ENCODE peak calls at places on chromosomes 11 and 22, in nine cellular contexts. One of them, this sample, is unnamed.

GRCh38 chr11:29395555-29396072 is 621.2 kb downstream of the KCNA4 start:
- DNase-seq in right lobe of liver: no peak
- DNase-seq in H9: no peak
- DNase-seq in GM12865: peak; percentile 14
- DNase-seq in fibroblast of the aortic adventitia: no peak
- DNase-seq in tibial nerve: no peak
- DNase-seq in epithelial cell of esophagus: no peak
- DNase-seq in fibroblast of pulmonary artery: no peak
- DNase-seq in lower lobe of right lung: no peak
- DNase-seq in this sample: no peak

GRCh38 chr11:108237058-108237481 is 14.2 kb downstream of the ATM start:
- DNase-seq in right lobe of liver: no peak
- DNase-seq in H9: no peak
- DNase-seq in GM12865: peak; percentile 32
- DNase-seq in fibroblast of the aortic adventitia: no peak
- DNase-seq in tibial nerve: no peak
- DNase-seq in epithelial cell of esophagus: no peak
- DNase-seq in fibroblast of pulmonary artery: no peak
- DNase-seq in lower lobe of right lung: no peak
- DNase-seq in this sample: no peak

GRCh38 chr22:19986410-19987341 is 29.9 kb downstream of the ARVCF start:
- DNase-seq in right lobe of liver: peak; percentile 86
- DNase-seq in H9: peak; percentile 82
- DNase-seq in GM12865: peak; percentile 73
- DNase-seq in fibroblast of the aortic adventitia: peak; percentile 56
- DNase-seq in tibial nerve: peak; percentile 59
- DNase-seq in epithelial cell of esophagus: peak; percentile 81
- DNase-seq in fibroblast of pulmonary artery: peak; percentile 71
- DNase-seq in lower lobe of right lung: peak; percentile 85
- DNase-seq in this sample: peak; percentile 76

GRCh38 chr22:26330971-26331625 is 98.0 kb upstream of the ASPHD2 start:
- DNase-seq in right lobe of liver: peak; percentile 28
- DNase-seq in H9: peak; percentile 84
- DNase-seq in GM12865: peak; percentile 67
- DNase-seq in fibroblast of the aortic adventitia: peak; percentile 38
- DNase-seq in tibial nerve: peak; percentile 40
- DNase-seq in epithelial cell of esophagus: peak; percentile 71
- DNase-seq in fibroblast of pulmonary artery: peak; percentile 50
- DNase-seq in lower lobe of right lung: no peak
- DNase-seq in this sample: peak; percentile 56

GRCh38 chr11:118996926-118997626 is 862 bp upstream of the CENATAC start:
- DNase-seq in right lobe of liver: no peak
- DNase-seq in H9: peak; percentile 40
- DNase-seq in GM12865: peak; percentile 78
- DNase-seq in fibroblast of the aortic adventitia: peak; percentile 40
- DNase-seq in tibial nerve: no peak
- DNase-seq in epithelial cell of esophagus: peak; percentile 28
- DNase-seq in fibroblast of pulmonary artery: peak; percentile 41
- DNase-seq in lower lobe of right lung: no peak
- DNase-seq in this sample: no peak

GRCh38 chr11:109521571-109522086 is 99.6 kb downstream of the C11orf87 start:
- DNase-seq in right lobe of liver: no peak
- DNase-seq in H9: no peak
- DNase-seq in GM12865: no peak
- DNase-seq in fibroblast of the aortic adventitia: no peak
- DNase-seq in tibial nerve: no peak
- DNase-seq in epithelial cell of esophagus: peak; percentile 55
- DNase-seq in fibroblast of pulmonary artery: no peak
- DNase-seq in lower lobe of right lung: no peak
- DNase-seq in this sample: no peak

GRCh38 chr11:86174101-86175046 is 70.2 kb upstream of the EED start:
- DNase-seq in right lobe of liver: peak; percentile 86
- DNase-seq in H9: no peak
- DNase-seq in GM12865: no peak
- DNase-seq in fibroblast of the aortic adventitia: peak; percentile 100
- DNase-seq in tibial nerve: peak; percentile 64
- DNase-seq in epithelial cell of esophagus: peak; percentile 88
- DNase-seq in fibroblast of pulmonary artery: peak; percentile 99
- DNase-seq in lower lobe of right lung: no peak
- DNase-seq in this sample: peak; percentile 99

GRCh38 chr22:50245214-50246072 is 620 bp upstream of the TUBGCP6 start:
- DNase-seq in right lobe of liver: no peak
- DNase-seq in H9: no peak
- DNase-seq in GM12865: no peak
- DNase-seq in fibroblast of the aortic adventitia: no peak
- DNase-seq in tibial nerve: no peak
- DNase-seq in epithelial cell of esophagus: peak; percentile 48
- DNase-seq in fibroblast of pulmonary artery: no peak
- DNase-seq in lower lobe of right lung: no peak
- DNase-seq in this sample: no peak

GRCh38 chr11:113446938-113447337 is 28.3 kb downstream of the DRD2 start:
- DNase-seq in right lobe of liver: no peak
- DNase-seq in H9: no peak
- DNase-seq in GM12865: no peak
- DNase-seq in fibroblast of the aortic adventitia: no peak
- DNase-seq in tibial nerve: no peak
- DNase-seq in epithelial cell of esophagus: peak; percentile 99
- DNase-seq in fibroblast of pulmonary artery: no peak
- DNase-seq in lower lobe of right lung: no peak
- DNase-seq in this sample: no peak

GRCh38 chr11:132125855-132126841 is 755.7 kb downstream of the NTM start:
- DNase-seq in right lobe of liver: no peak
- DNase-seq in H9: peak; percentile 45
- DNase-seq in GM12865: peak; percentile 24
- DNase-seq in fibroblast of the aortic adventitia: peak; percentile 51
- DNase-seq in tibial nerve: peak; percentile 25
- DNase-seq in epithelial cell of esophagus: peak; percentile 27
- DNase-seq in fibroblast of pulmonary artery: peak; percentile 56
- DNase-seq in lower lobe of right lung: no peak
- DNase-seq in this sample: peak; percentile 39

GRCh38 chr11:132123449-132123848 is 753.0 kb downstream of the NTM start:
- DNase-seq in right lobe of liver: no peak
- DNase-seq in H9: peak; percentile 46
- DNase-seq in GM12865: no peak
- DNase-seq in fibroblast of the aortic adventitia: no peak
- DNase-seq in tibial nerve: no peak
- DNase-seq in epithelial cell of esophagus: no peak
- DNase-seq in fibroblast of pulmonary artery: no peak
- DNase-seq in lower lobe of right lung: no peak
- DNase-seq in this sample: no peak

GRCh38 chr11:132126973-132127900 is 756.8 kb downstream of the NTM start:
- DNase-seq in right lobe of liver: peak; percentile 28
- DNase-seq in H9: peak; percentile 37
- DNase-seq in GM12865: peak; percentile 22
- DNase-seq in fibroblast of the aortic adventitia: peak; percentile 98
- DNase-seq in tibial nerve: peak; percentile 93
- DNase-seq in epithelial cell of esophagus: peak; percentile 57
- DNase-seq in fibroblast of pulmonary artery: peak; percentile 93
- DNase-seq in lower lobe of right lung: no peak
- DNase-seq in this sample: peak; percentile 94

GRCh38 chr11:132122701-132123100 is 752.3 kb downstream of the NTM start:
- DNase-seq in right lobe of liver: no peak
- DNase-seq in H9: no peak
- DNase-seq in GM12865: no peak
- DNase-seq in fibroblast of the aortic adventitia: peak; percentile 26
- DNase-seq in tibial nerve: no peak
- DNase-seq in epithelial cell of esophagus: no peak
- DNase-seq in fibroblast of pulmonary artery: no peak
- DNase-seq in lower lobe of right lung: no peak
- DNase-seq in this sample: no peak

GRCh38 chr11:132123854-132124835 is 753.7 kb downstream of the NTM start:
- DNase-seq in right lobe of liver: no peak
- DNase-seq in H9: peak; percentile 37
- DNase-seq in GM12865: peak; percentile 48
- DNase-seq in fibroblast of the aortic adventitia: no peak
- DNase-seq in tibial nerve: no peak
- DNase-seq in epithelial cell of esophagus: no peak
- DNase-seq in fibroblast of pulmonary artery: no peak
- DNase-seq in lower lobe of right lung: no peak
- DNase-seq in this sample: no peak
- TF ChIP-seq CTCF in right lobe of liver: no peak
- TF ChIP-seq CTCF in H9: peak; percentile 62
- TF ChIP-seq CTCF in GM12865: peak; percentile 6
- TF ChIP-seq CTCF in fibroblast of the aortic adventitia: no peak
- TF ChIP-seq CTCF in tibial nerve: no peak
- TF ChIP-seq CTCF in epithelial cell of esophagus: peak; percentile 13
- TF ChIP-seq CTCF in fibroblast of pulmonary artery: no peak
- TF ChIP-seq CTCF in lower lobe of right lung: no peak
- TF ChIP-seq CTCF in this sample: peak; percentile 13

GRCh38 chr22:43228863-43229262 is 41.9 kb upstream of the TTLL12 start:
- DNase-seq in right lobe of liver: no peak
- DNase-seq in H9: peak; percentile 42
- DNase-seq in GM12865: no peak
- DNase-seq in fibroblast of the aortic adventitia: no peak
- DNase-seq in tibial nerve: no peak
- DNase-seq in epithelial cell of esophagus: no peak
- DNase-seq in fibroblast of pulmonary artery: no peak
- DNase-seq in lower lobe of right lung: no peak
- DNase-seq in this sample: no peak

GRCh38 chr22:43228330-43228729 is 41.4 kb upstream of the TTLL12 start:
- DNase-seq in right lobe of liver: no peak
- DNase-seq in H9: peak; percentile 82
- DNase-seq in GM12865: peak; percentile 31
- DNase-seq in fibroblast of the aortic adventitia: peak; percentile 16
- DNase-seq in tibial nerve: no peak
- DNase-seq in epithelial cell of esophagus: peak; percentile 33
- DNase-seq in fibroblast of pulmonary artery: peak; percentile 35
- DNase-seq in lower lobe of right lung: no peak
- DNase-seq in this sample: peak; percentile 31

GRCh38 chr22:43225609-43226008 is 38.7 kb upstream of the TTLL12 start:
- DNase-seq in right lobe of liver: no peak
- DNase-seq in H9: no peak
- DNase-seq in GM12865: no peak
- DNase-seq in fibroblast of the aortic adventitia: no peak
- DNase-seq in tibial nerve: no peak
- DNase-seq in epithelial cell of esophagus: no peak
- DNase-seq in fibroblast of pulmonary artery: no peak
- DNase-seq in lower lobe of right lung: no peak
- DNase-seq in this sample: no peak

GRCh38 chr22:43227231-43227630 is 40.3 kb upstream of the TTLL12 start:
- DNase-seq in right lobe of liver: no peak
- DNase-seq in H9: no peak
- DNase-seq in GM12865: no peak
- DNase-seq in fibroblast of the aortic adventitia: no peak
- DNase-seq in tibial nerve: no peak
- DNase-seq in epithelial cell of esophagus: no peak
- DNase-seq in fibroblast of pulmonary artery: no peak
- DNase-seq in lower lobe of right lung: no peak
- DNase-seq in this sample: no peak

GRCh38 chr22:43226368-43226979 is 39.5 kb upstream of the TTLL12 start:
- DNase-seq in right lobe of liver: no peak
- DNase-seq in H9: peak; percentile 86
- DNase-seq in GM12865: no peak
- DNase-seq in fibroblast of the aortic adventitia: no peak
- DNase-seq in tibial nerve: no peak
- DNase-seq in epithelial cell of esophagus: no peak
- DNase-seq in fibroblast of pulmonary artery: peak; percentile 11
- DNase-seq in lower lobe of right lung: no peak
- DNase-seq in this sample: no peak
- TF ChIP-seq CTCF in right lobe of liver: no peak
- TF ChIP-seq CTCF in H9: peak; percentile 41
- TF ChIP-seq CTCF in GM12865: no peak
- TF ChIP-seq CTCF in fibroblast of the aortic adventitia: no peak
- TF ChIP-seq CTCF in tibial nerve: no peak
- TF ChIP-seq CTCF in epithelial cell of esophagus: no peak
- TF ChIP-seq CTCF in fibroblast of pulmonary artery: no peak
- TF ChIP-seq CTCF in lower lobe of right lung: no peak
- TF ChIP-seq CTCF in this sample: no peak

GRCh38 chr22:36405671-36406070 is 17.9 kb upstream of the MYH9 start:
- DNase-seq in right lobe of liver: no peak
- DNase-seq in H9: no peak
- DNase-seq in GM12865: peak; percentile 59
- DNase-seq in fibroblast of the aortic adventitia: no peak
- DNase-seq in tibial nerve: no peak
- DNase-seq in epithelial cell of esophagus: peak; percentile 60
- DNase-seq in fibroblast of pulmonary artery: peak; percentile 61
- DNase-seq in lower lobe of right lung: peak; percentile 80
- DNase-seq in this sample: peak; percentile 44
- TF ChIP-seq CTCF in right lobe of liver: no peak
- TF ChIP-seq CTCF in H9: no peak
- TF ChIP-seq CTCF in GM12865: no peak
- TF ChIP-seq CTCF in fibroblast of the aortic adventitia: no peak
- TF ChIP-seq CTCF in tibial nerve: no peak
- TF ChIP-seq CTCF in epithelial cell of esophagus: peak; percentile 18
- TF ChIP-seq CTCF in fibroblast of pulmonary artery: no peak
- TF ChIP-seq CTCF in lower lobe of right lung: no peak
- TF ChIP-seq CTCF in this sample: no peak

DNA sequence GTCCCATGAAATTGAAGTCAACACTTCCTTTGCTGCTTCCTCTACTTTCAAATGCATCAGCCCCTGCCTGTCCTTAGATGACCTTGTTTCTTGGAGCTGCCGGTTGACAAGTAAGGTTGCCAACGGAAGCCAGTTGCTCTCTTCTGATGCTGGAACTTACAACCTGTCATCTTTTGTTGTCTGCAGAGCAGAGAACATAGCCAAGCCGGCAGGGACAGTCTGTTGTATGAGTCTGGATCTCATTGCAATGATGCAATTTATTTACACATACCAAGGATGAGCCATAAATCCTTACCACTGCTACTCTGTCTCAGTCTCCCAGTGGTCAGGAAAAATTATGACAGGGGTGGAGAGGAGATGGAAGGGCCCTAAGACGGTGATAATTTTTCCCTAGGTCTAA is 151.4 kb downstream of the BLID start:
- DNase-seq in right lobe of liver: no peak
- DNase-seq in H9: no peak
- DNase-seq in GM12865: no peak
- DNase-seq in fibroblast of the aortic adventitia: peak; percentile 10
- DNase-seq in tibial nerve: no peak
- DNase-seq in epithelial cell of esophagus: peak; percentile 78
- DNase-seq in fibroblast of pulmonary artery: peak; percentile 45
- DNase-seq in lower lobe of right lung: no peak
- DNase-seq in this sample: peak; percentile 47
- TF ChIP-seq CTCF in right lobe of liver: no peak
- TF ChIP-seq CTCF in H9: no peak
- TF ChIP-seq CTCF in GM12865: no peak
- TF ChIP-seq CTCF in fibroblast of the aortic adventitia: no peak
- TF ChIP-seq CTCF in tibial nerve: no peak
- TF ChIP-seq CTCF in epithelial cell of esophagus: no peak
- TF ChIP-seq CTCF in fibroblast of pulmonary artery: no peak
- TF ChIP-seq CTCF in lower lobe of right lung: no peak
- TF ChIP-seq CTCF in this sample: peak; percentile 24

GRCh38 chr11:132005874-132006273 is 635.5 kb downstream of the NTM start:
- DNase-seq in right lobe of liver: no peak
- DNase-seq in H9: no peak
- DNase-seq in GM12865: no peak
- DNase-seq in fibroblast of the aortic adventitia: no peak
- DNase-seq in tibial nerve: no peak
- DNase-seq in epithelial cell of esophagus: no peak
- DNase-seq in fibroblast of pulmonary artery: no peak
- DNase-seq in lower lobe of right lung: no peak
- DNase-seq in this sample: no peak
- TF ChIP-seq CTCF in right lobe of liver: no peak
- TF ChIP-seq CTCF in H9: no peak
- TF ChIP-seq CTCF in GM12865: no peak
- TF ChIP-seq CTCF in fibroblast of the aortic adventitia: no peak
- TF ChIP-seq CTCF in tibial nerve: no peak
- TF ChIP-seq CTCF in epithelial cell of esophagus: no peak
- TF ChIP-seq CTCF in fibroblast of pulmonary artery: no peak
- TF ChIP-seq CTCF in lower lobe of right lung: no peak
- TF ChIP-seq CTCF in this sample: no peak

This sample was measured in cardiac fibroblast.